ENCODE peak calls at places on chromosomes 4 and X, in nine cellular contexts. N is AG08396; V is GM03348; G is epithelial cell of esophagus; A is AML-193; L is GM12878; Q is right atrium auricular region; X is progenitor cell of endocrine pancreas; H is activated CD8-positive, alpha-beta memory T cell treated with anti-CD3 and anti-CD28 coated beads for 4 hours. O is an unnamed sample.

GRCh38 chrX:105190252-105190853 is 30.1 kb downstream of the TEX13A start:
- DNase-seq in N (peak), X (no peak), L (no peak), H (no peak), Q (no peak), V (peak), G (peak), A (no peak), O (peak)

GRCh38 chrX:45771114-45771513 is 570.4 kb upstream of the DIPK2B start:
- DNase-seq in V (peak), L (no peak), X (no peak), N (peak), A (no peak), G (peak), Q (no peak), H (no peak), O (peak)

GRCh38 chrX:48854898-48855297 is 19.5 kb upstream of the PCSK1N start:
- DNase-seq in G (peak), A (no peak), X (no peak), N (no peak), Q (no peak), L (no peak), V (no peak), H (no peak), O (peak)

GRCh38 chr4:93779228-93779627 is 49.3 kb upstream of the ATOH1 start:
- DNase-seq in X (no peak), A (no peak), H (no peak), Q (no peak), L (no peak), V (no peak), G (no peak), N (no peak), O (no peak)

GRCh38 chr4:1794809-1795303 is 1.8 kb downstream of the FGFR3 start:
- DNase-seq in L (no peak), G (no peak), H (no peak), N (no peak), X (no peak), V (no peak), A (no peak), Q (no peak), O (peak)

GRCh38 chr4:105225500-105225899 is 78.8 kb downstream of the TET2 start:
- DNase-seq in G (no peak), X (no peak), L (no peak), A (no peak), V (no peak), N (no peak), H (no peak), Q (no peak), O (no peak)

GRCh38 chr4:134027931-134028330 is 173.7 kb downstream of the PABPC4L start:
- DNase-seq in L (no peak), V (no peak), Q (no peak), A (no peak), G (peak), X (no peak), H (no peak), N (no peak), O (no peak)

GRCh38 chr4:14559641-14560040 is 442.6 kb upstream of the CPEB2 start:
- DNase-seq in L (no peak), G (no peak), A (no peak), V (no peak), N (no peak), H (no peak), Q (no peak), X (no peak), O (no peak)

GRCh38 chr4:167555338-167556022 is 321.2 kb upstream of the SPOCK3 start:
- DNase-seq in V (no peak), A (no peak), N (no peak), H (no peak), L (peak), G (peak), Q (no peak), X (no peak), O (no peak)

GRCh38 chrX:17278961-17279360 is 96.0 kb upstream of the NHS start:
- DNase-seq in Q (no peak), G (no peak), N (no peak), A (no peak), L (no peak), H (no peak), X (no peak), V (no peak), O (no peak)

GRCh38 chr4:95084584-95084983 is 326.8 kb downstream of the BMPR1B start:
- DNase-seq in A (no peak), V (no peak), L (no peak), N (no peak), Q (no peak), X (no peak), H (no peak), G (peak), O (no peak)

GRCh38 chr4:100049872-100050271 is 99.8 kb upstream of the H2AZ1 start:
- DNase-seq in H (no peak), A (no peak), L (no peak), G (peak), Q (no peak), N (no peak), V (no peak), X (no peak), O (no peak)

GRCh38 chr4:925771-926500 is 6.2 kb downstream of the GAK start:
- DNase-seq in A (no peak), N (no peak), V (no peak), Q (no peak), G (no peak), L (no peak), H (no peak), X (no peak), O (no peak)

GRCh38 chrX:137031517-137032377 is 2.0 kb downstream of the GPR101 start:
- DNase-seq in N (peak), X (no peak), G (peak), L (peak), A (no peak), H (no peak), Q (no peak), V (peak), O (no peak)